ENCODE peak calls at places on chromosomes 12 and 14, in seven cellular contexts. I is lower lobe of right lung, T is neural crest cell, Q is uterus, H is osteocyte, F is GM12865, L is endothelial cell of umbilical vein. N is an unnamed sample.

GRCh38 chr12:50401383-50402155 is 884 bp downstream of the LARP4 start:
- DNase-seq in I (no peak), T (no peak), Q (no peak), H (no peak), F (peak), L (peak), N (no peak)

GRCh38 chr12:12008931-12009611 is 61.7 kb upstream of the BCL2L14 start:
- DNase-seq in I (no peak), T (no peak), Q (no peak), H (no peak), F (peak), L (no peak), N (no peak)

GRCh38 chr12:45729233-45730115 is at the start of gene ARID2:
- DNase-seq in I (peak), T (peak), Q (peak), H (peak), F (peak), L (peak), N (peak)

GRCh38 chr12:716506-716905 is 35.9 kb upstream of the WNK1 start:
- DNase-seq in I (no peak), T (no peak), Q (peak), H (no peak), F (no peak), L (peak), N (no peak)

GRCh38 chr12:121536058-121536928 is 44.5 kb downstream of the KDM2B start:
- DNase-seq in I (peak), T (peak), Q (peak), H (peak), F (peak), L (peak), N (peak)

GRCh38 chr12:5511644-5512584 is 80.0 kb downstream of the NTF3 start:
- DNase-seq in I (no peak), T (peak), Q (peak), H (peak), F (peak), L (peak), N (no peak)

GRCh38 chr14:24816929-24817637 is 183.1 kb upstream of the GZMB start:
- DNase-seq in I (no peak), T (no peak), Q (no peak), H (no peak), F (no peak), L (no peak), N (no peak)

GRCh38 chr14:64736271-64737131 is 32.3 kb downstream of the PLEKHG3 start:
- DNase-seq in I (peak), T (no peak), Q (no peak), H (no peak), F (no peak), L (no peak), N (no peak)

GRCh38 chr12:108948369-108948768 is 68.5 kb downstream of the DAO start:
- DNase-seq in I (no peak), T (no peak), Q (no peak), H (no peak), F (no peak), L (no peak), N (no peak)

GRCh38 chr12:86196465-86196864 is 59.7 kb downstream of the MGAT4C start:
- DNase-seq in I (no peak), T (no peak), Q (no peak), H (no peak), F (no peak), L (no peak), N (no peak)

GRCh38 chr12:1398673-1399072 is 195.7 kb downstream of the FBXL14 start:
- DNase-seq in I (no peak), T (no peak), Q (no peak), H (no peak), F (peak), L (no peak), N (no peak)

GRCh38 chr12:57548488-57548887 is 1.4 kb upstream of the KIF5A start:
- DNase-seq in I (no peak), T (no peak), Q (no peak), H (no peak), F (no peak), L (no peak), N (no peak)

GRCh38 chr12:94690199-94690695 is 39.9 kb upstream of the TMCC3 start:
- DNase-seq in I (no peak), T (no peak), Q (no peak), H (no peak), F (no peak), L (peak), N (no peak)

GRCh38 chr12:65818454-65819382 is 5.6 kb upstream of the HMGA2 start:
- DNase-seq in I (no peak), T (no peak), Q (no peak), H (no peak), F (no peak), L (no peak), N (no peak)

GRCh38 chr12:104670439-104671406 is 214.0 kb downstream of the CHST11 start:
- DNase-seq in I (peak), T (no peak), Q (no peak), H (no peak), F (peak), L (no peak), N (no peak)

GRCh38 chr12:131434208-131435125 is 276.4 kb upstream of the SFSWAP start:
- DNase-seq in I (no peak), T (no peak), Q (no peak), H (peak), F (no peak), L (no peak), N (no peak)

GRCh38 chr14:100640481-100641273 is 53.5 kb upstream of the BEGAIN start:
- DNase-seq in I (no peak), T (no peak), Q (no peak), H (no peak), F (peak), L (no peak), N (no peak)

GRCh38 chr14:54567224-54567633 is 301 bp downstream of the SAMD4A start:
- DNase-seq in I (no peak), T (peak), Q (no peak), H (no peak), F (no peak), L (no peak), N (no peak)

GRCh38 chr14:33307691-33308369 is 369.2 kb downstream of the NPAS3 start:
- DNase-seq in I (no peak), T (no peak), Q (peak), H (no peak), F (no peak), L (peak), N (no peak)

GRCh38 chr12:68240975-68241374 is 12.4 kb downstream of the IL22 start:
- DNase-seq in I (no peak), T (no peak), Q (no peak), H (no peak), F (peak), L (peak), N (no peak)

DNA sequence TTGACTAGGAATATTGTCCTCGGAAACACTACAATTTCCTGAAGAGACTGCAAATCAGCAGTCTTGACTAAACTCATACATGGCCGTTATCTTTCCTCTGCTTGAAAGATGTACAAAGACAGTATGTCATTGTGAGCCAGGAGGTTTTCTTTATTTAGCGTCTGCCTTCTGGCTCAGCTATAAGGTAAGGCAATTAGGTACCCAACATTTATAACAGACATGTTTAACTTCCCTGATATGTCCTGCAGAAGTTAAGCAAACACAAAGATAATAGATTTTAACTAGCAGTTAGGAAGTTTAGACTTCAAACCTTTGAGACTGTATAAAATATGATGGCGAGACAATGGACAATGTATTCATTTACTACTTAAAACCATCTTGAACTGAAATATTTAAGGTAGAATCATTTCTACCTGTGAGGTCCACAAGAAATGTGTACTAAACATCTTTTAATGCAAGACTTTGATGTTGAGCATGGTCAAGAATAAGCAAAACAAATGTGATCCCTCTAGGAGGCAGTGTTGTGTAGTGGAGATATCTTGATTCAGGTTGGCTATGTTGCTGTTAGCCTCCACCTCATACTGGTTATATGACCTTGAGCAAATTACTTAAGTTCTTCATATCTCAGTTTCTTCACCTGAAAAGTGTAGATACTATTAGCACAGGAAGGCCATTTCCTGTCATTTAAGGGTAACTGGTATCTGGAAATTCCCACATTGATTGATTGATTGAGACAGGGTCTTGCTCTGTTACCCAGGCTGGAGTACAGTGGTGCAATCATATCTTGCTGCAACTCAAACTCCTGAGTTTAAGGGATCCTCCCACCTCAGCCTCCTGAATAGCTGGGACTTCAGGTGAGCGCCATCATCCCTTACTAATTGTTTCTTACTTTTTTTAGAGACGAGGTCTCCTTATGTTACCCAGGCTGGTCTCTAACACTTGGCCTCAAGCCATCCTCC is 96.3 kb upstream of the EEA1 start:
- DNase-seq in I (no peak), T (no peak), Q (no peak), H (no peak), F (peak), L (peak), N (no peak)
- TF ChIP-seq CTCF in I (peak), T (peak), Q (peak), H (peak), F (peak), L (peak), N (no peak)

DNA sequence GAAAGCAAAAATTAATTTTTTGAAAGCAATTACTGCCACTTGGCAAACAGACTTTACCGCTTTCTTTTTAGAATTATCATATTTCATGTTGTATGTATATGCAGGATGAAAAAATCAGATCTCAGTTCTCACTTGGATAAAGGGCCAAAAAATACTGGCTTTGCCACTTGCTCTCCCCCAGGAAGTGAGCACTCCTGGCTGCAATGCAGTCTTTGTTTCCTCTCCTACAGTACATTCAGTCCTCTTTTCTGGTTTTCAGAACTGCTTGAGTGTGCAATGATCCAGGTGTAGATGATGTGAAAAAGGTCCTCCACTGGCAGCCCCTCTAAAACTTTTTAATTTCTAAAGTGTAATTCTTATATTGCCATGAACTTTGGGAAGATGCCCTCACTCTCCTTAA is 183.4 kb downstream of the SLC25A21 start:
- DNase-seq in I (no peak), T (no peak), Q (no peak), H (no peak), F (no peak), L (no peak), N (no peak)
- TF ChIP-seq CTCF in I (no peak), T (no peak), Q (no peak), H (no peak), F (no peak), L (no peak), N (no peak)

GRCh38 chr14:105020815-105021655 is at the start of gene CDCA4:
- DNase-seq in I (peak), T (peak), Q (peak), H (peak), F (peak), L (peak), N (peak)

GRCh38 chr14:105022276-105022670 is 1.4 kb upstream of the CDCA4 start:
- DNase-seq in I (no peak), T (no peak), Q (no peak), H (no peak), F (no peak), L (no peak), N (no peak)

GRCh38 chr14:105023144-105023543 is 2.3 kb upstream of the CDCA4 start:
- DNase-seq in I (no peak), T (no peak), Q (no peak), H (no peak), F (no peak), L (peak), N (no peak)

GRCh38 chr14:105019861-105020814 is 745 bp downstream of the CDCA4 start:
- DNase-seq in I (peak), T (peak), Q (peak), H (no peak), F (peak), L (peak), N (peak)

DNA sequence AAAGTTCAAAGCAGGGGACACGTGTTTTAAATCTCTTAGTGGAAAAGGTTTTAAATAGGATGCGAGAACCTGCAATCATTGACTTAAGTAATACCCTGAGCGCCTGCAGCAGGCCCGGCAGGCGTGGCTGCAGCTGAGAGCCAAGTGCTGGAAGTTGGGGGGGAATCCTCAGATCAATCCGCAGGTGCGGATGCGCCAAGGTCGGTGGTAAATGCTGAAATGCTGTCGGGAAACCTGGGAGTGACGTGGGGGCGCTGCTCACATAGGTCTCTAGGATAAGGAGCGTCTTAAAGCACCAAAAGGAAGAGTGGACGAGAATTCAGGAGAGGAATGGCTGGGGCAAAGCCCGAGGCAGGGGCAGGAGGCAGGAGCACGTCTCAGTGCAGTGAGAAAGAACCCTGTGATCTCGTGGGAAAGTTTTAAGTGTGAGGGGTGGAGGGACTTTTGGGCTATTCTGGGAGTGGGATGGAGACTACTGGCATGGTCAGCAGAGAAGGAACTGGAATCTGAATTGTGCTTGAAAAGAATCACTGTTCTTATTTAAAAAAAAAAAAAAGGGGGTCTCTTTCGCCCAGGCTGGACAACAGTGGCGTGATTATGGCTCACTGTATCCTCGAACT is 883 bp upstream of the CDCA4 start:
- DNase-seq in I (peak), T (peak), Q (peak), H (no peak), F (peak), L (no peak), N (no peak)
- TF ChIP-seq CTCF in I (no peak), T (no peak), Q (no peak), H (no peak), F (peak), L (no peak), N (no peak)

GRCh38 chr14:96167224-96168148 is 37.2 kb upstream of the BDKRB2 start:
- DNase-seq in I (no peak), T (no peak), Q (no peak), H (no peak), F (no peak), L (peak), N (no peak)

GRCh38 chr14:96170961-96171592 is 33.6 kb upstream of the BDKRB2 start:
- DNase-seq in I (no peak), T (no peak), Q (no peak), H (no peak), F (no peak), L (no peak), N (no peak)

GRCh38 chr14:96166475-96167223 is 38.0 kb upstream of the BDKRB2 start:
- DNase-seq in I (no peak), T (no peak), Q (no peak), H (no peak), F (no peak), L (no peak), N (no peak)

GRCh38 chr14:96165493-96166474 is 38.9 kb upstream of the BDKRB2 start:
- DNase-seq in I (no peak), T (no peak), Q (no peak), H (no peak), F (no peak), L (no peak), N (no peak)

DNA sequence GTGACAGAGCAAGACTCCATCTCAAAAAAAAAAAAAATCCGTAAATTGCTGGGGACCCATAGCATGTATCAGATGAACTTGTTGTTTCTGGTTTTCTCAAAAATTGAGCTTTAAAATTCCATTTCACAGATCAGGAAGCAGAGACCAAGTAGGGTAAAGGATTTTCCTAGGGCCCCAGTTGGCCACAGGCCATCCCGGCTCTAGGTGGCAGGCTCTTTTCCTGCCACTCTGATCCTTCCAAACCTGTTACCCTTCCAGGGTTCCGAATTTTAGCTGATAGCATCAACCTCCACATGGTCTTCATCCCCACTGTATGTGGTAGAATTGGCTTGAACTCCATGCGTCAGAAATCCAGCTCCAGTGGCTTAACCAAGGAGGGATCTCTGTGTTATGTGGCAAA is 36.1 kb upstream of the BDKRB2 start:
- DNase-seq in I (no peak), T (no peak), Q (no peak), H (no peak), F (no peak), L (no peak), N (no peak)
- TF ChIP-seq CTCF in I (no peak), T (no peak), Q (no peak), H (no peak), F (no peak), L (no peak), N (no peak)

GRCh38 chr14:95524706-95525512 is 8.5 kb upstream of the SYNE3 start:
- DNase-seq in I (no peak), T (no peak), Q (no peak), H (no peak), F (no peak), L (no peak), N (no peak)

GRCh38 chr14:95522116-95522515 is 5.7 kb upstream of the SYNE3 start:
- DNase-seq in I (no peak), T (no peak), Q (no peak), H (no peak), F (no peak), L (no peak), N (no peak)

GRCh38 chr14:95522556-95522955 is 6.1 kb upstream of the SYNE3 start:
- DNase-seq in I (no peak), T (no peak), Q (no peak), H (no peak), F (no peak), L (no peak), N (no peak)

GRCh38 chr14:95523051-95523817 is 6.8 kb upstream of the SYNE3 start:
- DNase-seq in I (no peak), T (no peak), Q (no peak), H (no peak), F (no peak), L (no peak), N (no peak)

DNA sequence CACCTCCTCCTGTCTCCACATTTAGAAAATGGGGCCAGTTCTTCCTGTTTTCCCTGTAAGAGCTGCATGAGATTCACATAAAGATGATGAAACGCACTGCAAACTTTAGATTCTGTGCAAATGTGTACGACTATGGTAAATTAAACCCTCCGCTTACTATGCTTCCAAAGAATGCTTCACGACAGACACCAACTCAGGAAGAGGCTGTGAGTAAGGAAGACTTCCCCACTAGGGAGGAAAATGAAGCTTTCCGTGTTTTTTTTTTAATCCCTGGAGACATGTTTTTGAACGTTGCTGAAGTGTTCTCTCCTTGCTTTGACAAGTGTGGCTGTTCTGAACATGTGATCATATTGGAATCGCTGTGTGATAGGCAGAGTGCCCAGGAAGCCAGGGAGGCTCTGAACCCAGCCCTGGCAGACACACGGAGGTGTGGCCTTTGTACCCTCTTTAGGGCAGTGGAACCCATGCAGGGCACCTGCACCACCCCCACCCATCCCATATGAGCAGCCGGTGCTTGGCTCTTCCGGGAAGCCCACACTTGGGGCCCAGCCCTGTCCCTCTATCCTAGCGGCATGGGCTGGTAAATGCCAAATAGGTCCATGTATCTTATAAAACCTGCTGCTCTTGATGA is 7.5 kb upstream of the SYNE3 start:
- DNase-seq in I (peak), T (no peak), Q (no peak), H (no peak), F (no peak), L (peak), N (no peak)
- TF ChIP-seq CTCF in I (no peak), T (no peak), Q (no peak), H (no peak), F (peak), L (no peak), N (no peak)